ENCODE peak calls at places on chromosomes 1 and 21, in five cellular contexts. One of them, this sample, is unnamed.

GRCh38 chr1:212231372-212231771 is 53.8 kb upstream of the PPP2R5A start:
- DNase-seq in H9: no peak
- DNase-seq in MM.1S: no peak
- DNase-seq in K562: no peak
- DNase-seq in DND-41: no peak
- DNase-seq in this sample: no peak

GRCh38 chr1:92705456-92705855 is 79.5 kb downstream of the EVI5 start:
- DNase-seq in MM.1S: no peak
- DNase-seq in K562: no peak
- DNase-seq in H9: no peak
- DNase-seq in DND-41: no peak
- DNase-seq in this sample: no peak

GRCh38 chr1:78839704-78840277 is 166.7 kb downstream of the ADGRL4 start:
- DNase-seq in K562: peak; percentile 5
- DNase-seq in DND-41: peak; percentile 17
- DNase-seq in H9: no peak
- DNase-seq in MM.1S: peak; percentile 61
- DNase-seq in this sample: peak; percentile 74

GRCh38 chr1:163535807-163536206 is 214.1 kb downstream of the NUF2 start:
- DNase-seq in H9: no peak
- DNase-seq in K562: no peak
- DNase-seq in DND-41: no peak
- DNase-seq in MM.1S: peak; percentile 31
- DNase-seq in this sample: peak; percentile 59

GRCh38 chr1:97668945-97669344 is 251.9 kb downstream of the DPYD start:
- DNase-seq in DND-41: peak; percentile 21
- DNase-seq in MM.1S: peak; percentile 26
- DNase-seq in H9: no peak
- DNase-seq in K562: no peak
- DNase-seq in this sample: no peak

GRCh38 chr1:184759097-184759496 is 4.4 kb upstream of the EDEM3 start:
- DNase-seq in DND-41: no peak
- DNase-seq in K562: no peak
- DNase-seq in MM.1S: no peak
- DNase-seq in H9: no peak
- DNase-seq in this sample: no peak

GRCh38 chr1:17017435-17017834 is 5.7 kb upstream of the ATP13A2 start:
- DNase-seq in H9: no peak
- DNase-seq in DND-41: no peak
- DNase-seq in K562: no peak
- DNase-seq in MM.1S: no peak
- DNase-seq in this sample: no peak

GRCh38 chr21:37074195-37074510 is 1.1 kb downstream of the TTC3 start:
- DNase-seq in DND-41: no peak
- DNase-seq in H9: no peak
- DNase-seq in K562: peak; percentile 36
- DNase-seq in MM.1S: no peak
- DNase-seq in this sample: peak; percentile 17

GRCh38 chr1:157033357-157033876 is 12.1 kb downstream of the ARHGEF11 start:
- DNase-seq in K562: no peak
- DNase-seq in H9: no peak
- DNase-seq in MM.1S: no peak
- DNase-seq in DND-41: no peak
- DNase-seq in this sample: no peak

GRCh38 chr1:152151646-152152045 is 7.4 kb downstream of the RPTN start:
- DNase-seq in DND-41: no peak
- DNase-seq in K562: no peak
- DNase-seq in MM.1S: no peak
- DNase-seq in H9: no peak
- DNase-seq in this sample: no peak

GRCh38 chr1:158095737-158096335 is 84.9 kb upstream of the CD1D start:
- DNase-seq in MM.1S: peak; percentile 48
- DNase-seq in H9: peak; percentile 75
- DNase-seq in K562: peak; percentile 71
- DNase-seq in DND-41: peak; percentile 56
- DNase-seq in this sample: peak; percentile 85

GRCh38 chr1:161768986-161769672 is 3.0 kb downstream of the ATF6 start:
- DNase-seq in K562: no peak
- DNase-seq in MM.1S: no peak
- DNase-seq in DND-41: no peak
- DNase-seq in H9: no peak
- DNase-seq in this sample: no peak

GRCh38 chr1:92623187-92623778 is 136.6 kb upstream of the GFI1 start:
- DNase-seq in DND-41: no peak
- DNase-seq in MM.1S: peak; percentile 48
- DNase-seq in H9: no peak
- DNase-seq in K562: no peak
- DNase-seq in this sample: no peak

GRCh38 chr1:53050310-53050709 is 11.7 kb upstream of the PODN start:
- DNase-seq in MM.1S: no peak
- DNase-seq in DND-41: no peak
- DNase-seq in H9: no peak
- DNase-seq in K562: no peak
- DNase-seq in this sample: no peak

GRCh38 chr1:116494351-116494692 is 76.5 kb downstream of the CD58 start:
- DNase-seq in K562: no peak
- DNase-seq in DND-41: no peak
- DNase-seq in H9: peak; percentile 55
- DNase-seq in MM.1S: no peak
- DNase-seq in this sample: peak; percentile 49

GRCh38 chr1:232995189-232995588 is 44.8 kb downstream of the NTPCR start:
- DNase-seq in K562: no peak
- DNase-seq in DND-41: no peak
- DNase-seq in MM.1S: no peak
- DNase-seq in H9: no peak
- DNase-seq in this sample: no peak

GRCh38 chr1:230861489-230861888 is 6.8 kb downstream of the C1orf198 start:
- DNase-seq in DND-41: no peak
- DNase-seq in H9: peak; percentile 73
- DNase-seq in K562: peak; percentile 40
- DNase-seq in MM.1S: no peak
- DNase-seq in this sample: peak; percentile 73

GRCh38 chr1:83765125-83765524 is 233.8 kb downstream of the TTLL7 start:
- DNase-seq in MM.1S: no peak
- DNase-seq in H9: no peak
- DNase-seq in DND-41: no peak
- DNase-seq in K562: no peak
- DNase-seq in this sample: no peak

GRCh38 chr1:53442297-53442696 is 16.9 kb upstream of the DMRTB1 start:
- DNase-seq in DND-41: no peak
- DNase-seq in H9: no peak
- DNase-seq in MM.1S: no peak
- DNase-seq in K562: no peak
- DNase-seq in this sample: no peak

GRCh38 chr1:118290046-118290445 is 105.0 kb upstream of the SPAG17 start:
- DNase-seq in H9: no peak
- DNase-seq in K562: no peak
- DNase-seq in MM.1S: no peak
- DNase-seq in DND-41: no peak
- DNase-seq in this sample: no peak

GRCh38 chr1:214462882-214463281 is 88.5 kb downstream of the PTPN14 start:
- DNase-seq in DND-41: no peak
- DNase-seq in MM.1S: no peak
- DNase-seq in K562: no peak
- DNase-seq in H9: no peak
- DNase-seq in this sample: no peak

GRCh38 chr1:214460304-214460916 is 91.0 kb downstream of the PTPN14 start:
- DNase-seq in DND-41: no peak
- DNase-seq in K562: no peak
- DNase-seq in MM.1S: no peak
- DNase-seq in H9: no peak
- DNase-seq in this sample: peak; percentile 33

GRCh38 chr1:214461305-214461704 is 90.1 kb downstream of the PTPN14 start:
- DNase-seq in K562: no peak
- DNase-seq in DND-41: no peak
- DNase-seq in H9: no peak
- DNase-seq in MM.1S: no peak
- DNase-seq in this sample: no peak

GRCh38 chr1:214464303-214465287 is 86.8 kb downstream of the PTPN14 start:
- DNase-seq in MM.1S: no peak
- DNase-seq in K562: peak; percentile 48
- DNase-seq in H9: no peak
- DNase-seq in DND-41: no peak
- DNase-seq in this sample: no peak

GRCh38 chr1:214463596-214463995 is 87.8 kb downstream of the PTPN14 start:
- DNase-seq in K562: no peak
- DNase-seq in H9: no peak
- DNase-seq in DND-41: no peak
- DNase-seq in MM.1S: no peak
- DNase-seq in this sample: no peak
- H2AFZ ChIP-seq in K562: no peak overlapping the region
- H2AFZ ChIP-seq in H9: no peak overlapping the region
- H2AFZ ChIP-seq in DND-41: no peak overlapping the region
- H2AFZ ChIP-seq in MM.1S: no peak overlapping the region
- H2AFZ ChIP-seq in this sample: no peak overlapping the region

DNA sequence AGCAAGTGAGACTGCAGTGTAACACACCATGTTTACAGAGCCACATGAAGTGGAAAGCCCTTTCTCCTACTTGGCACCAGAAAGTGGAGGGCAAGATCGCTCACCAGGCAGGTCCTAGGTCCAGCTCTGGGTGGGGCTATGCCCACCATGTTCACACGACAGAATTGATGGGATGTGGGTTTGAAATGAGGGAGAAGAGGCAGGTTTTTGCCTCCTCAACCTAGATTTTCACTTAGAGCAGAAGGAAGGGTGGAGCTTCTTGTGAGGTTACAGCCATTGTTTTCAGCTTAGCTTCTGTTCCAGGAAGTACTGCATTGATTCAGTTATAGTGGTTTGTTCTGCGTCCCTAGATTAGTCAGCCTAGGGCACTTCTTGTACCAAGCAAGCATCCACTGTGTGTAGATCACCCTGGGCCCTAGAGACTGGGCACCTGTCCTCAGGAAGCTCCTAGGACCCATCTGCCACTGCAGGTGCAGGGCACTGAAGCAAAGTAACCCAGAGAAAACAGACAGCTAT is 2.3 kb downstream of the CD53 start:
- DNase-seq in H9: no peak
- DNase-seq in DND-41: peak; percentile 52
- DNase-seq in MM.1S: peak; percentile 53
- DNase-seq in K562: no peak
- DNase-seq in this sample: no peak
- H3K27ac ChIP-seq in H9: no peak overlapping the region
- H3K27ac ChIP-seq in DND-41: peak overlapping the region; percentile 95
- H3K27ac ChIP-seq in MM.1S: peak overlapping the region; percentile 86
- H3K27ac ChIP-seq in K562: peak overlapping the region; percentile 80
- H3K27ac ChIP-seq in this sample: no peak overlapping the region

DNA sequence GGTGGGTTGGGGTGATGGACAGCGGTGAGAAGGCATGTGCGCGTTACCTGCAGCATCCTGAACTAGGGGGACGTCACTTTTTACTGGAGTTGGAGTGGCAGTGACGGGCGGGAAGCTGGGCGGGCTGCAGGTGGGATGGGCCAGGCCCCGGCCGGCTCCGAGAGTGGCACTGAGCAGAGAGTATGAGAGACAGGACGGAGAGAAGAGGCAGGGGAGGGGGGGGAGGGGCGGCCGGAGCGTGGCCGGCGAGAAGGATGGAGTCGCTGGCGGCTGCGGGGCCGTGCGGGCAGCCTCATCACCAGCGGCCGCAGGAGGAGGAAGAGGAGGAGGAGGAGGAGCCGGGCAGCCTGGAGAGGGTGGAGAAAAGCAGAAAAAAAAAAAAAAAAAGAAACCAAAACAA is 154.5 kb downstream of the CASZ1 start:
- DNase-seq in H9: no peak
- DNase-seq in DND-41: no peak
- DNase-seq in MM.1S: no peak
- DNase-seq in K562: no peak
- DNase-seq in this sample: no peak
- H2AFZ ChIP-seq in H9: no peak overlapping the region
- H2AFZ ChIP-seq in DND-41: no peak overlapping the region
- H2AFZ ChIP-seq in MM.1S: peak overlapping the region; percentile 45
- H2AFZ ChIP-seq in K562: no peak overlapping the region
- H2AFZ ChIP-seq in this sample: no peak overlapping the region

GRCh38 chr1:27357281-27358037 is 9.3 kb downstream of the MAP3K6 start:
- DNase-seq in K562: peak; percentile 94
- DNase-seq in H9: peak; percentile 94
- DNase-seq in MM.1S: peak; percentile 64
- DNase-seq in DND-41: peak; percentile 85
- DNase-seq in this sample: peak; percentile 87
- H3K27ac ChIP-seq in K562: no peak overlapping the region
- H3K27ac ChIP-seq in H9: no peak overlapping the region
- H3K27ac ChIP-seq in MM.1S: no peak overlapping the region
- H3K27ac ChIP-seq in DND-41: peak overlapping the region; percentile 3
- H3K27ac ChIP-seq in this sample: no peak overlapping the region

GRCh38 chr1:57599233-57599994 is 175.6 kb upstream of the DAB1 start:
- DNase-seq in DND-41: no peak
- DNase-seq in H9: peak; percentile 47
- DNase-seq in K562: no peak
- DNase-seq in MM.1S: no peak
- DNase-seq in this sample: peak; percentile 70
- H2AFZ ChIP-seq in DND-41: no peak overlapping the region
- H2AFZ ChIP-seq in H9: no peak overlapping the region
- H2AFZ ChIP-seq in K562: no peak overlapping the region
- H2AFZ ChIP-seq in MM.1S: no peak overlapping the region
- H2AFZ ChIP-seq in this sample: no peak overlapping the region

GRCh38 chr1:61326713-61327112 is 244.4 kb downstream of the NFIA start:
- DNase-seq in H9: no peak
- DNase-seq in K562: no peak
- DNase-seq in MM.1S: no peak
- DNase-seq in DND-41: no peak
- DNase-seq in this sample: no peak

GRCh38 chr1:61322008-61322744 is 239.8 kb downstream of the NFIA start:
- DNase-seq in H9: no peak
- DNase-seq in K562: no peak
- DNase-seq in MM.1S: no peak
- DNase-seq in DND-41: no peak
- DNase-seq in this sample: no peak

GRCh38 chr1:61322769-61323168 is 240.4 kb downstream of the NFIA start:
- DNase-seq in MM.1S: no peak
- DNase-seq in DND-41: no peak
- DNase-seq in H9: no peak
- DNase-seq in K562: no peak
- DNase-seq in this sample: no peak

GRCh38 chr1:61320575-61320974 is 238.2 kb downstream of the NFIA start:
- DNase-seq in DND-41: no peak
- DNase-seq in K562: no peak
- DNase-seq in H9: no peak
- DNase-seq in MM.1S: no peak
- DNase-seq in this sample: no peak

GRCh38 chr1:61323681-61324328 is 241.4 kb downstream of the NFIA start:
- DNase-seq in K562: no peak
- DNase-seq in MM.1S: no peak
- DNase-seq in H9: no peak
- DNase-seq in DND-41: no peak
- DNase-seq in this sample: no peak
- H3K27ac ChIP-seq in K562: no peak overlapping the region
- H3K27ac ChIP-seq in MM.1S: no peak overlapping the region
- H3K27ac ChIP-seq in H9: no peak overlapping the region
- H3K27ac ChIP-seq in DND-41: no peak overlapping the region
- H3K27ac ChIP-seq in this sample: no peak overlapping the region

GRCh38 chr1:24847995-24848857 is 81.8 kb downstream of the RUNX3 start:
- DNase-seq in DND-41: peak; percentile 94
- DNase-seq in MM.1S: peak; percentile 81
- DNase-seq in H9: peak; percentile 97
- DNase-seq in K562: peak; percentile 88
- DNase-seq in this sample: peak; percentile 96
- H2AFZ ChIP-seq in DND-41: peak overlapping the region; percentile 54
- H2AFZ ChIP-seq in MM.1S: peak overlapping the region; percentile 39
- H2AFZ ChIP-seq in H9: no peak overlapping the region
- H2AFZ ChIP-seq in K562: peak overlapping the region; percentile 95
- H2AFZ ChIP-seq in this sample: no peak overlapping the region